ENCODE peak calls at places on chromosomes 4 and X, in seven cellular contexts. One of them, this sample, is unnamed.

GRCh38 chr4:109134921-109135320 is 167.5 kb downstream of the COL25A1 start:
- DNase-seq in AG09309: no peak
- DNase-seq in fibroblast of mammary gland: no peak
- DNase-seq in IMR-90: no peak
- DNase-seq in A549: no peak
- DNase-seq in nephron progenitor cell: no peak
- DNase-seq in heart right ventricle: no peak
- DNase-seq in this sample: no peak

GRCh38 chrX:2967998-2968909 is 38.1 kb upstream of the ARSH start:
- DNase-seq in AG09309: no peak
- DNase-seq in fibroblast of mammary gland: peak
- DNase-seq in IMR-90: peak
- DNase-seq in A549: no peak
- DNase-seq in nephron progenitor cell: peak
- DNase-seq in heart right ventricle: peak
- DNase-seq in this sample: peak

GRCh38 chrX:47846070-47846469 is 9.4 kb downstream of the ZNF81 start:
- DNase-seq in AG09309: no peak
- DNase-seq in fibroblast of mammary gland: no peak
- DNase-seq in IMR-90: no peak
- DNase-seq in A549: no peak
- DNase-seq in nephron progenitor cell: no peak
- DNase-seq in heart right ventricle: peak
- DNase-seq in this sample: no peak

GRCh38 chr4:6114601-6115000 is 85.7 kb downstream of the JAKMIP1 start:
- DNase-seq in AG09309: no peak
- DNase-seq in fibroblast of mammary gland: no peak
- DNase-seq in IMR-90: no peak
- DNase-seq in A549: no peak
- DNase-seq in nephron progenitor cell: no peak
- DNase-seq in heart right ventricle: no peak
- DNase-seq in this sample: no peak

GRCh38 chr4:186979966-186980745 is 256.5 kb upstream of the FAT1 start:
- DNase-seq in AG09309: no peak
- DNase-seq in fibroblast of mammary gland: peak
- DNase-seq in IMR-90: peak
- DNase-seq in A549: no peak
- DNase-seq in nephron progenitor cell: no peak
- DNase-seq in heart right ventricle: no peak
- DNase-seq in this sample: no peak

GRCh38 chr4:74838746-74839370 is 44.5 kb upstream of the BTC start:
- DNase-seq in AG09309: no peak
- DNase-seq in fibroblast of mammary gland: peak
- DNase-seq in IMR-90: peak
- DNase-seq in A549: peak
- DNase-seq in nephron progenitor cell: no peak
- DNase-seq in heart right ventricle: no peak
- DNase-seq in this sample: no peak

GRCh38 chr4:29046716-29047115 is 1673.5 kb upstream of the PCDH7 start:
- DNase-seq in AG09309: peak
- DNase-seq in fibroblast of mammary gland: peak
- DNase-seq in IMR-90: peak
- DNase-seq in A549: no peak
- DNase-seq in nephron progenitor cell: no peak
- DNase-seq in heart right ventricle: no peak
- DNase-seq in this sample: no peak

GRCh38 chrX:68710870-68711576 is 63.6 kb downstream of the STARD8 start:
- DNase-seq in AG09309: peak
- DNase-seq in fibroblast of mammary gland: peak
- DNase-seq in IMR-90: peak
- DNase-seq in A549: peak
- DNase-seq in nephron progenitor cell: peak
- DNase-seq in heart right ventricle: no peak
- DNase-seq in this sample: peak

GRCh38 chrX:133151320-133151719 is 54.4 kb upstream of the USP26 start:
- DNase-seq in AG09309: no peak
- DNase-seq in fibroblast of mammary gland: no peak
- DNase-seq in IMR-90: no peak
- DNase-seq in A549: peak
- DNase-seq in nephron progenitor cell: no peak
- DNase-seq in heart right ventricle: no peak
- DNase-seq in this sample: no peak

GRCh38 chr4:111806331-111806730 is 338.9 kb upstream of the FAM241A start:
- DNase-seq in AG09309: no peak
- DNase-seq in fibroblast of mammary gland: no peak
- DNase-seq in IMR-90: no peak
- DNase-seq in A549: peak
- DNase-seq in nephron progenitor cell: peak
- DNase-seq in heart right ventricle: no peak
- DNase-seq in this sample: peak

GRCh38 chrX:143017272-143017671 is 8.5 kb upstream of the SPANXN4 start:
- DNase-seq in AG09309: no peak
- DNase-seq in fibroblast of mammary gland: no peak
- DNase-seq in IMR-90: no peak
- DNase-seq in A549: no peak
- DNase-seq in nephron progenitor cell: no peak
- DNase-seq in heart right ventricle: no peak
- DNase-seq in this sample: no peak

GRCh38 chrX:108022491-108023089 is 22.3 kb upstream of the VSIG1 start:
- DNase-seq in AG09309: no peak
- DNase-seq in fibroblast of mammary gland: peak
- DNase-seq in IMR-90: peak
- DNase-seq in A549: no peak
- DNase-seq in nephron progenitor cell: no peak
- DNase-seq in heart right ventricle: no peak
- DNase-seq in this sample: no peak

GRCh38 chrX:152735101-152735500 is 1.5 kb downstream of the MAGEA12 start:
- DNase-seq in AG09309: no peak
- DNase-seq in fibroblast of mammary gland: no peak
- DNase-seq in IMR-90: no peak
- DNase-seq in A549: no peak
- DNase-seq in nephron progenitor cell: no peak
- DNase-seq in heart right ventricle: no peak
- DNase-seq in this sample: no peak

GRCh38 chr4:78749972-78750727 is 26.0 kb upstream of the BMP2K start:
- DNase-seq in AG09309: no peak
- DNase-seq in fibroblast of mammary gland: peak
- DNase-seq in IMR-90: no peak
- DNase-seq in A549: no peak
- DNase-seq in nephron progenitor cell: no peak
- DNase-seq in heart right ventricle: no peak
- DNase-seq in this sample: no peak

GRCh38 chr4:127574643-127575042 is 58.1 kb upstream of the INTU start:
- DNase-seq in AG09309: no peak
- DNase-seq in fibroblast of mammary gland: no peak
- DNase-seq in IMR-90: no peak
- DNase-seq in A549: no peak
- DNase-seq in nephron progenitor cell: no peak
- DNase-seq in heart right ventricle: no peak
- DNase-seq in this sample: no peak

GRCh38 chrX:16033336-16033735 is 90.0 kb upstream of the GRPR start:
- DNase-seq in AG09309: peak
- DNase-seq in fibroblast of mammary gland: peak
- DNase-seq in IMR-90: peak
- DNase-seq in A549: no peak
- DNase-seq in nephron progenitor cell: no peak
- DNase-seq in heart right ventricle: no peak
- DNase-seq in this sample: no peak

GRCh38 chr4:3462321-3462789 is 751 bp upstream of the DOK7 start:
- DNase-seq in AG09309: no peak
- DNase-seq in fibroblast of mammary gland: no peak
- DNase-seq in IMR-90: no peak
- DNase-seq in A549: no peak
- DNase-seq in nephron progenitor cell: no peak
- DNase-seq in heart right ventricle: peak
- DNase-seq in this sample: peak

GRCh38 chrX:100863326-100863854 is 10.8 kb downstream of the NOX1 start:
- DNase-seq in AG09309: no peak
- DNase-seq in fibroblast of mammary gland: no peak
- DNase-seq in IMR-90: no peak
- DNase-seq in A549: no peak
- DNase-seq in nephron progenitor cell: no peak
- DNase-seq in heart right ventricle: no peak
- DNase-seq in this sample: no peak

GRCh38 chr4:105145913-105146285 is 777 bp upstream of the TET2 start:
- DNase-seq in AG09309: no peak
- DNase-seq in fibroblast of mammary gland: no peak
- DNase-seq in IMR-90: no peak
- DNase-seq in A549: no peak
- DNase-seq in nephron progenitor cell: no peak
- DNase-seq in heart right ventricle: peak
- DNase-seq in this sample: no peak

GRCh38 chr4:105149771-105150170 is 3.1 kb downstream of the TET2 start:
- DNase-seq in AG09309: no peak
- DNase-seq in fibroblast of mammary gland: no peak
- DNase-seq in IMR-90: no peak
- DNase-seq in A549: no peak
- DNase-seq in nephron progenitor cell: no peak
- DNase-seq in heart right ventricle: no peak
- DNase-seq in this sample: no peak

GRCh38 chr4:105147226-105148151 is 813 bp downstream of the TET2 start:
- DNase-seq in AG09309: no peak
- DNase-seq in fibroblast of mammary gland: peak
- DNase-seq in IMR-90: peak
- DNase-seq in A549: peak
- DNase-seq in nephron progenitor cell: peak
- DNase-seq in heart right ventricle: no peak
- DNase-seq in this sample: peak

GRCh38 chr4:105145059-105145912 is 1.4 kb upstream of the TET2 start:
- DNase-seq in AG09309: no peak
- DNase-seq in fibroblast of mammary gland: peak
- DNase-seq in IMR-90: no peak
- DNase-seq in A549: no peak
- DNase-seq in nephron progenitor cell: no peak
- DNase-seq in heart right ventricle: no peak
- DNase-seq in this sample: no peak

DNA sequence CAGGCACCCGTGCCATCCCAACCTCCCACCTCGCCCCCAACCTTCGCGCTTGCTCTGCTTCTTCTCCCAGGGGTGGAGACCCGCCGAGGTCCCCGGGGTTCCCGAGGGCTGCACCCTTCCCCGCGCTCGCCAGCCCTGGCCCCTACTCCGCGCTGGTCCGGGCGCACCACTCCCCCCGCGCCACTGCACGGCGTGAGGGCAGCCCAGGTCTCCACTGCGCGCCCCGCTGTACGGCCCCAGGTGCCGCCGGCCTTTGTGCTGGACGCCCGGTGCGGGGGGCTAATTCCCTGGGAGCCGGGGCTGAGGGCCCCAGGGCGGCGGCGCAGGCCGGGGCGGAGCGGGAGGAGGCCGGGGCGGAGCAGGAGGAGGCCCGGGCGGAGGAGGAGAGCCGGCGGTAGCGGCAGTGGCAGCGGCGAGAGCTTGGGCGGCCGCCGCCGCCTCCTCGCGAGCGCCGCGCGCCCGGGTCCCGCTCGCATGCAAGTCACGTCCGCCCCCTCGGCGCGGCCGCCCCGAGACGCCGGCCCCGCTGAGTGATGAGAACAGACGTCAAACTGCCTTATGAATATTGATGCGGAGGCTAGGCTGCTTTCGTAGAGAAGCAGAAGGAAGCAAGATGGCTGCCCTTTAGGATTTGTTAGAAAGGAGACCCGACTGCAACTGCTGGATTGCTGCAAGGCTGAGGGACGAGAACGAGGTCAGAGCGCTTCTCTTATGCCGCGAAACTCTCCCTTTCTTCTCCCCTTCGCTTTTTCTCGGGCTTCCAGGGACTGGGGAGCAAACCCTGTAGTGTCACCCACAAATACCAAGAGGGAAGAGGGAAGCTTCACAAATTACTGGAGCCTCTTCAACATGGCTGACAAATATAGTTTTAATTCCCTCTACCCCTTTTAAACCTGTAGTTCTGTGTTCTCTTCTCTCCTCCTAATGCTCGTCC is at the start of gene TET2:
- DNase-seq in AG09309: peak
- DNase-seq in fibroblast of mammary gland: peak
- DNase-seq in IMR-90: peak
- DNase-seq in A549: peak
- DNase-seq in nephron progenitor cell: peak
- DNase-seq in heart right ventricle: peak
- DNase-seq in this sample: peak
- TF ChIP-seq CTCF in AG09309: no peak
- TF ChIP-seq CTCF in fibroblast of mammary gland: no peak
- TF ChIP-seq CTCF in IMR-90: no peak
- TF ChIP-seq CTCF in A549: no peak
- TF ChIP-seq CTCF in nephron progenitor cell: no peak
- TF ChIP-seq CTCF in heart right ventricle: peak
- TF ChIP-seq CTCF in this sample: no peak

GRCh38 chr4:96352051-96352517 is 512.2 kb downstream of the PDHA2 start:
- DNase-seq in AG09309: no peak
- DNase-seq in fibroblast of mammary gland: peak
- DNase-seq in IMR-90: no peak
- DNase-seq in A549: peak
- DNase-seq in nephron progenitor cell: peak
- DNase-seq in heart right ventricle: no peak
- DNase-seq in this sample: peak
- TF ChIP-seq CTCF in AG09309: no peak
- TF ChIP-seq CTCF in fibroblast of mammary gland: peak
- TF ChIP-seq CTCF in IMR-90: no peak
- TF ChIP-seq CTCF in A549: no peak
- TF ChIP-seq CTCF in nephron progenitor cell: peak
- TF ChIP-seq CTCF in heart right ventricle: peak
- TF ChIP-seq CTCF in this sample: peak

GRCh38 chr4:166324321-166324720 is 451.3 kb downstream of the TLL1 start:
- DNase-seq in AG09309: no peak
- DNase-seq in fibroblast of mammary gland: peak
- DNase-seq in IMR-90: no peak
- DNase-seq in A549: peak
- DNase-seq in nephron progenitor cell: peak
- DNase-seq in heart right ventricle: no peak
- DNase-seq in this sample: peak
- TF ChIP-seq CTCF in AG09309: no peak
- TF ChIP-seq CTCF in fibroblast of mammary gland: peak
- TF ChIP-seq CTCF in IMR-90: no peak
- TF ChIP-seq CTCF in A549: no peak
- TF ChIP-seq CTCF in nephron progenitor cell: peak
- TF ChIP-seq CTCF in heart right ventricle: no peak
- TF ChIP-seq CTCF in this sample: no peak

DNA sequence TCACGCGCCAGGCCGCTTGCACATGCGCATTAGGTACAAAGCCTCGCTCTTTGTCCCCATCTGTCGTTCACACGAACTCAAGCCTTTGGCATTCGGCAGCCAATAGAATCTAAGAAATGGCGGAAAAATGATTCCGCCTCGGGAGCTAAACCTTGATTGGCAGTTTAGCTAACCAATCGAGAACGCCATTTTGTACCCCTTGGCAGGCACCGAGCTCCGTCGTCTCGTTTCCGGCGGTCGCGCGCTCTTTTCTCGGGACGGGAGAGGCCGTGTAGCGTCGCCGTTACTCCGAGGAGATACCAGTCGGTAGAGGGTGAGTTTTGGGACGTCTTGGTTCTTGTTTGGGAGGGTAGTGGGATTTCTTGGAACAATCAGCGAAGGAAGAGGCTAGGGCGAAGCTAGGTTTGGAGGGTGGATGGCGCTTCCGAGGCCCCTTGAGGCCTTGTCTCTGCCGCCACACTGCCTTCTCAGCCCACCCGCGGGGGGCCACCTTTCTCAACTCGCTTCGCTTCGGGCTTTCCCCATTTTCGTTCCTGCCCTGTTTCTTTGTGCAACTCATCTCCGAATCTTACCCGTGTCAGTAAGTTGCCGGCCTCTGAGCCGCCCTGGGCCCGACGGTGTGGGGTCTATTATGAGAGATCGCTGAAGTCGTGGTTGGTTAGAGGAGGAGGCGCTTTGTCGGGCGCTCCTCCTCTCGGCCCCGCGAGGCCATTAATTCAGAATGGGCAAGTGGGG is at the start of gene NONO:
- DNase-seq in AG09309: peak
- DNase-seq in fibroblast of mammary gland: peak
- DNase-seq in IMR-90: peak
- DNase-seq in A549: peak
- DNase-seq in nephron progenitor cell: peak
- DNase-seq in heart right ventricle: peak
- DNase-seq in this sample: peak
- TF ChIP-seq CTCF in AG09309: no peak
- TF ChIP-seq CTCF in fibroblast of mammary gland: no peak
- TF ChIP-seq CTCF in IMR-90: peak
- TF ChIP-seq CTCF in A549: no peak
- TF ChIP-seq CTCF in nephron progenitor cell: no peak
- TF ChIP-seq CTCF in heart right ventricle: peak
- TF ChIP-seq CTCF in this sample: no peak